ENCODE peak calls at places on chromosome 11, in seven cellular contexts. N, V, L, W, J, S and H are unnamed samples.
A peak's percentile ranks its signal among the peaks of the same experiment; 100 is the strongest.

GRCh38 chr11:46649180-46649738 is 31.9 kb downstream of the ATG13 start:
- DNase-seq in L (peak; percentile 91), W (peak; percentile 98), S (peak; percentile 79), J (no peak), N (peak; percentile 77), V (no peak), H (peak; percentile 70)

GRCh38 chr11:41786087-41786486 is 326.6 kb upstream of the LRRC4C start:
- DNase-seq in V (no peak), W (no peak), N (no peak), S (no peak), L (no peak), J (no peak), H (no peak)

GRCh38 chr11:64854534-64855502 is 10.4 kb upstream of the CDC42BPG start:
- DNase-seq in L (peak; percentile 60), V (no peak), N (peak; percentile 94), W (peak; percentile 59), J (no peak), S (peak; percentile 96), H (peak; percentile 61)

GRCh38 chr11:125902315-125902926 is 585 bp downstream of the PUS3 start:
- DNase-seq in N (no peak), S (peak; percentile 4), V (no peak), W (no peak), L (no peak), J (no peak), H (no peak)

GRCh38 chr11:125724125-125724524 is 22.0 kb upstream of the PATE1 start:
- DNase-seq in J (peak; percentile 32), V (no peak), S (no peak), N (no peak), L (no peak), W (peak; percentile 5), H (no peak)

GRCh38 chr11:134741453-134742227 is 329.6 kb upstream of the B3GAT1 start:
- DNase-seq in S (no peak), L (no peak), W (no peak), J (no peak), N (no peak), V (no peak), H (no peak)

GRCh38 chr11:95697614-95698408 is 91.8 kb downstream of the FAM76B start:
- DNase-seq in S (no peak), N (no peak), V (no peak), J (no peak), W (no peak), L (no peak), H (no peak)

GRCh38 chr11:66720223-66720898 is 8.7 kb downstream of the SPTBN2 start:
- DNase-seq in N (no peak), W (no peak), S (peak; percentile 94), J (peak; percentile 64), V (no peak), L (no peak), H (no peak)

GRCh38 chr11:68905421-68906360 is 2.0 kb downstream of the IGHMBP2 start:
- DNase-seq in V (no peak), W (no peak), L (no peak), N (no peak), J (no peak), S (peak; percentile 41), H (no peak)

GRCh38 chr11:119650251-119650650 is 78.7 kb downstream of the NECTIN1 start:
- DNase-seq in W (no peak), L (no peak), J (no peak), N (no peak), S (no peak), V (no peak), H (no peak)

GRCh38 chr11:2744166-2744565 is 44.4 kb upstream of the KCNQ1OT1 start:
- DNase-seq in N (peak; percentile 28), W (no peak), V (no peak), J (peak; percentile 2), L (no peak), S (no peak), H (no peak)

GRCh38 chr11:127074151-127074761 is 73.7 kb upstream of the KIRREL3 start:
- DNase-seq in S (peak; percentile 4), L (peak; percentile 26), W (no peak), V (no peak), N (no peak), J (peak; percentile 83), H (no peak)

GRCh38 chr11:128549256-128549944 is 38.0 kb downstream of the ETS1 start:
- DNase-seq in V (no peak), S (no peak), L (no peak), J (no peak), N (peak; percentile 85), W (no peak), H (peak; percentile 59)

GRCh38 chr11:13238879-13239514 is 38.6 kb upstream of the BMAL1 start:
- DNase-seq in S (peak; percentile 58), N (no peak), J (peak; percentile 26), W (peak; percentile 37), V (peak; percentile 29), L (no peak), H (peak; percentile 48)

GRCh38 chr11:112004389-112004788 is 20.8 kb upstream of the DLAT start:
- DNase-seq in N (no peak), S (peak; percentile 25), W (no peak), V (no peak), L (no peak), J (no peak), H (no peak)

GRCh38 chr11:73004088-73004487 is 138.0 kb downstream of the FCHSD2 start:
- DNase-seq in L (no peak), W (no peak), N (no peak), S (no peak), V (no peak), J (no peak), H (no peak)

GRCh38 chr11:1348748-1349073 is 39.3 kb upstream of the TOLLIP start:
- DNase-seq in V (no peak), L (no peak), S (no peak), N (no peak), J (no peak), W (no peak), H (no peak)

GRCh38 chr11:134041791-134042696 is 26.8 kb upstream of the JAM3 start:
- DNase-seq in L (no peak), W (no peak), N (peak; percentile 19), V (no peak), J (no peak), S (no peak), H (no peak)